ENCODE peak calls at places on chromosomes 5 and 9, in seven cellular contexts. One of them, this sample, is unnamed.

GRCh38 chr9:70614786-70615565 is 200.5 kb upstream of the KLF9 start:
- DNase-seq in Peyer's patch: no peak
- DNase-seq in left ventricle myocardium inferior: no peak
- DNase-seq in psoas muscle: no peak
- DNase-seq in CD8-positive, alpha-beta T cell: no peak
- DNase-seq in H9: no peak
- DNase-seq in tibial nerve: no peak
- DNase-seq in this sample: no peak

GRCh38 chr9:130681769-130682489 is 11.7 kb upstream of the EXOSC2 start:
- DNase-seq in psoas muscle: no peak
- DNase-seq in tibial nerve: no peak
- DNase-seq in H9: peak; percentile 57
- DNase-seq in CD8-positive, alpha-beta T cell: no peak
- DNase-seq in Peyer's patch: peak; percentile 18
- DNase-seq in left ventricle myocardium inferior: no peak
- DNase-seq in this sample: no peak

GRCh38 chr9:133986061-133986460 is 6.1 kb downstream of the VAV2 start:
- DNase-seq in left ventricle myocardium inferior: peak; percentile 9
- DNase-seq in tibial nerve: no peak
- DNase-seq in CD8-positive, alpha-beta T cell: no peak
- DNase-seq in H9: no peak
- DNase-seq in Peyer's patch: no peak
- DNase-seq in psoas muscle: no peak
- DNase-seq in this sample: no peak

GRCh38 chr5:158744226-158744625 is 355.5 kb downstream of the EBF1 start:
- DNase-seq in Peyer's patch: no peak
- DNase-seq in tibial nerve: no peak
- DNase-seq in left ventricle myocardium inferior: no peak
- DNase-seq in H9: no peak
- DNase-seq in psoas muscle: no peak
- DNase-seq in CD8-positive, alpha-beta T cell: no peak
- DNase-seq in this sample: no peak

GRCh38 chr5:119360905-119361605 is 5.2 kb downstream of the TNFAIP8 start:
- DNase-seq in CD8-positive, alpha-beta T cell: no peak
- DNase-seq in H9: no peak
- DNase-seq in tibial nerve: no peak
- DNase-seq in Peyer's patch: no peak
- DNase-seq in psoas muscle: no peak
- DNase-seq in left ventricle myocardium inferior: no peak
- DNase-seq in this sample: no peak

GRCh38 chr5:78008356-78008967 is 232.3 kb upstream of the TBCA start:
- DNase-seq in left ventricle myocardium inferior: no peak
- DNase-seq in Peyer's patch: no peak
- DNase-seq in CD8-positive, alpha-beta T cell: no peak
- DNase-seq in psoas muscle: no peak
- DNase-seq in tibial nerve: no peak
- DNase-seq in H9: no peak
- DNase-seq in this sample: no peak

GRCh38 chr5:1785062-1785461 is 14.6 kb downstream of the MRPL36 start:
- DNase-seq in CD8-positive, alpha-beta T cell: no peak
- DNase-seq in psoas muscle: peak; percentile 3
- DNase-seq in H9: no peak
- DNase-seq in left ventricle myocardium inferior: no peak
- DNase-seq in Peyer's patch: no peak
- DNase-seq in tibial nerve: no peak
- DNase-seq in this sample: no peak

GRCh38 chr9:73426226-73426625 is 274.6 kb downstream of the ANXA1 start:
- DNase-seq in tibial nerve: no peak
- DNase-seq in left ventricle myocardium inferior: no peak
- DNase-seq in CD8-positive, alpha-beta T cell: no peak
- DNase-seq in psoas muscle: no peak
- DNase-seq in Peyer's patch: no peak
- DNase-seq in H9: no peak
- DNase-seq in this sample: no peak

GRCh38 chr9:113523421-113524141 is 60.1 kb downstream of the RGS3 start:
- DNase-seq in tibial nerve: no peak
- DNase-seq in CD8-positive, alpha-beta T cell: no peak
- DNase-seq in psoas muscle: peak; percentile 51
- DNase-seq in H9: no peak
- DNase-seq in left ventricle myocardium inferior: peak; percentile 60
- DNase-seq in Peyer's patch: peak; percentile 60
- DNase-seq in this sample: peak; percentile 47

GRCh38 chr5:96381526-96381925 is 51.5 kb downstream of the PCSK1 start:
- DNase-seq in left ventricle myocardium inferior: no peak
- DNase-seq in tibial nerve: no peak
- DNase-seq in H9: no peak
- DNase-seq in CD8-positive, alpha-beta T cell: no peak
- DNase-seq in Peyer's patch: no peak
- DNase-seq in psoas muscle: no peak
- DNase-seq in this sample: no peak

GRCh38 chr9:89811356-89811755 is 206.5 kb downstream of the GADD45G start:
- DNase-seq in tibial nerve: no peak
- DNase-seq in CD8-positive, alpha-beta T cell: no peak
- DNase-seq in left ventricle myocardium inferior: no peak
- DNase-seq in Peyer's patch: no peak
- DNase-seq in psoas muscle: no peak
- DNase-seq in H9: no peak
- DNase-seq in this sample: no peak

GRCh38 chr5:121695307-121695706 is 156.4 kb upstream of the FTMT start:
- DNase-seq in tibial nerve: no peak
- DNase-seq in CD8-positive, alpha-beta T cell: no peak
- DNase-seq in H9: no peak
- DNase-seq in psoas muscle: no peak
- DNase-seq in left ventricle myocardium inferior: no peak
- DNase-seq in Peyer's patch: no peak
- DNase-seq in this sample: no peak

GRCh38 chr9:126709241-126709640 is 95.5 kb downstream of the LMX1B start:
- DNase-seq in tibial nerve: no peak
- DNase-seq in left ventricle myocardium inferior: no peak
- DNase-seq in psoas muscle: no peak
- DNase-seq in H9: no peak
- DNase-seq in CD8-positive, alpha-beta T cell: no peak
- DNase-seq in Peyer's patch: peak; percentile 11
- DNase-seq in this sample: no peak

GRCh38 chr5:54643679-54644078 is 126.1 kb downstream of the SNX18 start:
- DNase-seq in tibial nerve: no peak
- DNase-seq in H9: no peak
- DNase-seq in psoas muscle: no peak
- DNase-seq in left ventricle myocardium inferior: no peak
- DNase-seq in CD8-positive, alpha-beta T cell: no peak
- DNase-seq in Peyer's patch: no peak
- DNase-seq in this sample: no peak

GRCh38 chr5:57004800-57005199 is 52.9 kb upstream of the MIER3 start:
- DNase-seq in left ventricle myocardium inferior: no peak
- DNase-seq in Peyer's patch: no peak
- DNase-seq in CD8-positive, alpha-beta T cell: no peak
- DNase-seq in tibial nerve: no peak
- DNase-seq in H9: no peak
- DNase-seq in psoas muscle: no peak
- DNase-seq in this sample: no peak

GRCh38 chr5:40206030-40206429 is 473.7 kb upstream of the PTGER4 start:
- DNase-seq in tibial nerve: no peak
- DNase-seq in CD8-positive, alpha-beta T cell: no peak
- DNase-seq in H9: no peak
- DNase-seq in Peyer's patch: no peak
- DNase-seq in psoas muscle: no peak
- DNase-seq in left ventricle myocardium inferior: no peak
- DNase-seq in this sample: no peak

GRCh38 chr5:181221792-181222629 is 1.1 kb upstream of the TRIM41 start:
- DNase-seq in left ventricle myocardium inferior: peak; percentile 91
- DNase-seq in tibial nerve: peak; percentile 99
- DNase-seq in CD8-positive, alpha-beta T cell: peak; percentile 96
- DNase-seq in psoas muscle: peak; percentile 90
- DNase-seq in H9: peak; percentile 97
- DNase-seq in Peyer's patch: peak; percentile 98
- DNase-seq in this sample: peak; percentile 99

GRCh38 chr9:28024616-28025147 is 451.4 kb upstream of the C9orf72 start:
- DNase-seq in H9: no peak
- DNase-seq in CD8-positive, alpha-beta T cell: no peak
- DNase-seq in psoas muscle: no peak
- DNase-seq in left ventricle myocardium inferior: no peak
- DNase-seq in tibial nerve: no peak
- DNase-seq in Peyer's patch: no peak
- DNase-seq in this sample: no peak

GRCh38 chr5:176447538-176447981 is 625 bp upstream of the FAF2 start:
- DNase-seq in CD8-positive, alpha-beta T cell: no peak
- DNase-seq in H9: no peak
- DNase-seq in Peyer's patch: no peak
- DNase-seq in psoas muscle: no peak
- DNase-seq in tibial nerve: peak; percentile 17
- DNase-seq in left ventricle myocardium inferior: no peak
- DNase-seq in this sample: no peak

GRCh38 chr9:107489144-107489673 is 360 bp downstream of the KLF4 start:
- DNase-seq in tibial nerve: no peak
- DNase-seq in psoas muscle: no peak
- DNase-seq in Peyer's patch: no peak
- DNase-seq in CD8-positive, alpha-beta T cell: no peak
- DNase-seq in H9: no peak
- DNase-seq in left ventricle myocardium inferior: no peak
- DNase-seq in this sample: no peak

GRCh38 chr5:174427304-174427703 is 297.1 kb upstream of the MSX2 start:
- DNase-seq in psoas muscle: no peak
- DNase-seq in H9: no peak
- DNase-seq in tibial nerve: no peak
- DNase-seq in CD8-positive, alpha-beta T cell: no peak
- DNase-seq in Peyer's patch: no peak
- DNase-seq in left ventricle myocardium inferior: no peak
- DNase-seq in this sample: no peak

GRCh38 chr5:178564386-178564785 is 25.8 kb downstream of the COL23A1 start:
- DNase-seq in psoas muscle: no peak
- DNase-seq in left ventricle myocardium inferior: no peak
- DNase-seq in Peyer's patch: no peak
- DNase-seq in tibial nerve: no peak
- DNase-seq in H9: no peak
- DNase-seq in CD8-positive, alpha-beta T cell: no peak
- DNase-seq in this sample: no peak

GRCh38 chr5:157855404-157855994 is 3.4 kb downstream of the CLINT1 start:
- DNase-seq in left ventricle myocardium inferior: peak; percentile 32
- DNase-seq in CD8-positive, alpha-beta T cell: no peak
- DNase-seq in psoas muscle: peak; percentile 20
- DNase-seq in tibial nerve: no peak
- DNase-seq in Peyer's patch: peak; percentile 28
- DNase-seq in H9: peak; percentile 73
- DNase-seq in this sample: no peak

GRCh38 chr9:86703346-86703745 is 244.0 kb downstream of the GAS1 start:
- DNase-seq in CD8-positive, alpha-beta T cell: no peak
- DNase-seq in tibial nerve: no peak
- DNase-seq in left ventricle myocardium inferior: no peak
- DNase-seq in H9: no peak
- DNase-seq in psoas muscle: no peak
- DNase-seq in Peyer's patch: no peak
- DNase-seq in this sample: no peak

DNA sequence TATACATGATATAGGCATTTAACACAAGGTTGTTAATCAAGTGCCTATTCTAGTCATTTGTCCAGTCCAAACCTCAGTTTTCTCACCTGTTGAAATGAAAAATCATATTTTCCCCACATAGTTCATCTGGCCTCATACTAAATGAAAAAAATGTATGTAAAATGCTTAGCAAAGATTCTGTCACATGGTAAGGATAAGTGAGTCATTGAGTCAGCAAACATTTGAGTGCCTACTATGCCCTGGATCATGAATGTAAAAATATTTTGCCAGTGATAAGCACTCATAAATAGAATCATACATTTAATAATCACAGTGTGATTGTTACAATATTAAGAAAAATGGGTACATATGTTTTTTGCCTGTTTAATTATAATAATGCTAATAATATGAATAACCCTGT is 181.2 kb upstream of the PAPPA start:
- DNase-seq in psoas muscle: no peak
- DNase-seq in H9: no peak
- DNase-seq in CD8-positive, alpha-beta T cell: no peak
- DNase-seq in left ventricle myocardium inferior: no peak
- DNase-seq in Peyer's patch: no peak
- DNase-seq in tibial nerve: no peak
- DNase-seq in this sample: no peak
- H3K27ac ChIP-seq in psoas muscle: no peak overlapping the region
- H3K27ac ChIP-seq in H9: no peak overlapping the region
- H3K27ac ChIP-seq in CD8-positive, alpha-beta T cell: no peak overlapping the region
- H3K27ac ChIP-seq in left ventricle myocardium inferior: no peak overlapping the region
- H3K27ac ChIP-seq in Peyer's patch: no peak overlapping the region
- H3K27ac ChIP-seq in tibial nerve: no peak overlapping the region
- H3K27ac ChIP-seq in this sample: no peak overlapping the region

GRCh38 chr5:153425914-153426313 is 64.6 kb upstream of the GRIA1 start:
- DNase-seq in psoas muscle: no peak
- DNase-seq in CD8-positive, alpha-beta T cell: no peak
- DNase-seq in H9: peak; percentile 32
- DNase-seq in left ventricle myocardium inferior: no peak
- DNase-seq in tibial nerve: no peak
- DNase-seq in Peyer's patch: no peak
- DNase-seq in this sample: no peak
- TF ChIP-seq CTCF in psoas muscle: no peak
- TF ChIP-seq CTCF in CD8-positive, alpha-beta T cell: no peak
- TF ChIP-seq CTCF in H9: peak; percentile 77
- TF ChIP-seq CTCF in left ventricle myocardium inferior: no peak
- TF ChIP-seq CTCF in tibial nerve: no peak
- TF ChIP-seq CTCF in Peyer's patch: no peak
- TF ChIP-seq CTCF in this sample: no peak

DNA sequence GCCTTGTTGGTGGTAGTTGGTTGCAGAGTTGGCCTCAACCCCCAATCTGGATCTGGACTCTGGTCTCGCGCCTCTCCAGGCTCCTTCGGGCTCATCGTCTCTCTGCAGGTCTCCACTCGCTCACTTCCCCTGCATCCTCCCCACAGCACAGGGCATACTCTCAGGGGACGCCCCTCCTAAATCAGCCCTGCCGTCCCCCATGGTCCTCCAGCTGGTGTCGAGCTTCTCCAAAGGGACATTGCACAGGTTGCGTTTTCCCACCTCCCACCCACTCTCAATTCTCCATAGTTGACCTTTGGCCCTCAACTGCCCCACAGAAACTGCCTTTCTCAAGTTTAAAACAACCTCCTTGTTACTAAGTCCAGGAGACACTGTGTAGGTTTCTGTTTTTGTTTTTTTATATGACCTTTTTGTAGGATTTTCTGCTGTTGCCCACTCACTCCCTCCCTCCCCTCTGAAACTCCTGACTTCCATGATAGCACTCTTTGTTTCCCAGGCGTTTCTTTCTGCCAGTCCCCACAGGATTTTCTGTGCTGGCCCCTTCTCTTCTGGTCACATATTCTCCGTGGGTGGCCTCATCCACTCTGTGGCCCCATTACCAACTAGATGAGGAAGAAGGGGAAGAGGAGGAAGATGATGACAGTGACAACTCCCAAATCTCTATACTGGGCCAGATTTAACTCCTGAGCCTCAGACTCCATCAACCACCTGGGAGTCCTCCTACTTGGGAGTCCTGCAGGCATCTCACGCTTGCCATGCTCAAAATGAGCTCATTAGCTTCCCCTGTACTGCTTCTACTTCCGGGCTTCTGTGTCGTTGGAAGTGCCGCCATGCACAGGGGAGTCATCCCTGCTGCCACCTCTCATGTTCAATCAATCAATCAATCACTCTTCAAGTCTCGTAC is 50.3 kb downstream of the ALG2 start:
- DNase-seq in CD8-positive, alpha-beta T cell: no peak
- DNase-seq in psoas muscle: no peak
- DNase-seq in left ventricle myocardium inferior: no peak
- DNase-seq in Peyer's patch: no peak
- DNase-seq in H9: no peak
- DNase-seq in tibial nerve: no peak
- DNase-seq in this sample: no peak
- H3K27ac ChIP-seq in CD8-positive, alpha-beta T cell: no peak overlapping the region
- H3K27ac ChIP-seq in psoas muscle: no peak overlapping the region
- H3K27ac ChIP-seq in left ventricle myocardium inferior: no peak overlapping the region
- H3K27ac ChIP-seq in Peyer's patch: no peak overlapping the region
- H3K27ac ChIP-seq in H9: no peak overlapping the region
- H3K27ac ChIP-seq in tibial nerve: no peak overlapping the region
- H3K27ac ChIP-seq in this sample: no peak overlapping the region

GRCh38 chr5:3835817-3836216 is 240.2 kb downstream of the IRX1 start:
- DNase-seq in CD8-positive, alpha-beta T cell: no peak
- DNase-seq in left ventricle myocardium inferior: no peak
- DNase-seq in H9: no peak
- DNase-seq in tibial nerve: no peak
- DNase-seq in Peyer's patch: no peak
- DNase-seq in psoas muscle: no peak
- DNase-seq in this sample: no peak
- TF ChIP-seq CTCF in CD8-positive, alpha-beta T cell: no peak
- TF ChIP-seq CTCF in left ventricle myocardium inferior: no peak
- TF ChIP-seq CTCF in H9: no peak
- TF ChIP-seq CTCF in tibial nerve: no peak
- TF ChIP-seq CTCF in Peyer's patch: no peak
- TF ChIP-seq CTCF in psoas muscle: no peak
- TF ChIP-seq CTCF in this sample: no peak

This sample was measured in CD4-positive, alpha-beta T cell.